ENCODE peak calls at places on chromosomes 7 and 10, in six cellular contexts. One of them, this sample, is unnamed.

GRCh38 chr7:17301491-17302101 is 3.1 kb downstream of the AHR start:
- DNase-seq in lung: peak; percentile 39
- DNase-seq in cardiac muscle cell: peak; percentile 62
- DNase-seq in lower lobe of right lung: no peak
- DNase-seq in GM23338: peak; percentile 62
- DNase-seq in AG04450: no peak
- DNase-seq in this sample: no peak

GRCh38 chr10:5040781-5041470 is 37.3 kb upstream of the AKR1C2 start:
- DNase-seq in lung: no peak
- DNase-seq in cardiac muscle cell: no peak
- DNase-seq in lower lobe of right lung: no peak
- DNase-seq in GM23338: no peak
- DNase-seq in AG04450: no peak
- DNase-seq in this sample: no peak

GRCh38 chr10:77983384-77984341 is 45.7 kb downstream of the POLR3A start:
- DNase-seq in lung: no peak
- DNase-seq in cardiac muscle cell: peak; percentile 62
- DNase-seq in lower lobe of right lung: no peak
- DNase-seq in GM23338: no peak
- DNase-seq in AG04450: peak; percentile 8
- DNase-seq in this sample: no peak

GRCh38 chr7:81715984-81716588 is 53.8 kb downstream of the HGF start:
- DNase-seq in lung: no peak
- DNase-seq in cardiac muscle cell: peak; percentile 52
- DNase-seq in lower lobe of right lung: no peak
- DNase-seq in GM23338: peak; percentile 15
- DNase-seq in AG04450: no peak
- DNase-seq in this sample: no peak

GRCh38 chr7:78018541-78019456 is 220.2 kb downstream of the PHTF2 start:
- DNase-seq in lung: no peak
- DNase-seq in cardiac muscle cell: peak; percentile 68
- DNase-seq in lower lobe of right lung: peak; percentile 51
- DNase-seq in GM23338: peak; percentile 37
- DNase-seq in AG04450: no peak
- DNase-seq in this sample: no peak

GRCh38 chr7:50799873-50800272 is 17.2 kb upstream of the GRB10 start:
- DNase-seq in lung: no peak
- DNase-seq in cardiac muscle cell: no peak
- DNase-seq in lower lobe of right lung: no peak
- DNase-seq in GM23338: no peak
- DNase-seq in AG04450: no peak
- DNase-seq in this sample: no peak

GRCh38 chr7:109772161-109772560 is 1202.5 kb downstream of the DNAJB9 start:
- DNase-seq in lung: no peak
- DNase-seq in cardiac muscle cell: no peak
- DNase-seq in lower lobe of right lung: no peak
- DNase-seq in GM23338: no peak
- DNase-seq in AG04450: no peak
- DNase-seq in this sample: no peak

GRCh38 chr10:113007343-113007771 is 57.3 kb downstream of the TCF7L2 start:
- DNase-seq in lung: no peak
- DNase-seq in cardiac muscle cell: no peak
- DNase-seq in lower lobe of right lung: no peak
- DNase-seq in GM23338: no peak
- DNase-seq in AG04450: no peak
- DNase-seq in this sample: no peak

GRCh38 chr7:71752171-71752935 is 620.4 kb downstream of the GALNT17 start:
- DNase-seq in lung: peak; percentile 36
- DNase-seq in cardiac muscle cell: peak; percentile 43
- DNase-seq in lower lobe of right lung: peak; percentile 63
- DNase-seq in GM23338: peak; percentile 91
- DNase-seq in AG04450: no peak
- DNase-seq in this sample: no peak

GRCh38 chr7:124201768-124202349 is 169.0 kb upstream of the TMEM229A start:
- DNase-seq in lung: no peak
- DNase-seq in cardiac muscle cell: peak; percentile 4
- DNase-seq in lower lobe of right lung: no peak
- DNase-seq in GM23338: no peak
- DNase-seq in AG04450: no peak
- DNase-seq in this sample: no peak

GRCh38 chr7:72674394-72674793 is 153.6 kb downstream of the TYW1B start:
- DNase-seq in lung: no peak
- DNase-seq in cardiac muscle cell: no peak
- DNase-seq in lower lobe of right lung: no peak
- DNase-seq in GM23338: no peak
- DNase-seq in AG04450: no peak
- DNase-seq in this sample: no peak

GRCh38 chr10:65811931-65812525 is 1113.8 kb upstream of the LRRTM3 start:
- DNase-seq in lung: no peak
- DNase-seq in cardiac muscle cell: no peak
- DNase-seq in lower lobe of right lung: peak; percentile 39
- DNase-seq in GM23338: no peak
- DNase-seq in AG04450: no peak
- DNase-seq in this sample: peak; percentile 84

GRCh38 chr7:158432369-158433270 is 155.0 kb downstream of the PTPRN2 start:
- DNase-seq in lung: peak; percentile 72
- DNase-seq in cardiac muscle cell: peak; percentile 49
- DNase-seq in lower lobe of right lung: peak; percentile 68
- DNase-seq in GM23338: no peak
- DNase-seq in AG04450: no peak
- DNase-seq in this sample: peak; percentile 48

DNA sequence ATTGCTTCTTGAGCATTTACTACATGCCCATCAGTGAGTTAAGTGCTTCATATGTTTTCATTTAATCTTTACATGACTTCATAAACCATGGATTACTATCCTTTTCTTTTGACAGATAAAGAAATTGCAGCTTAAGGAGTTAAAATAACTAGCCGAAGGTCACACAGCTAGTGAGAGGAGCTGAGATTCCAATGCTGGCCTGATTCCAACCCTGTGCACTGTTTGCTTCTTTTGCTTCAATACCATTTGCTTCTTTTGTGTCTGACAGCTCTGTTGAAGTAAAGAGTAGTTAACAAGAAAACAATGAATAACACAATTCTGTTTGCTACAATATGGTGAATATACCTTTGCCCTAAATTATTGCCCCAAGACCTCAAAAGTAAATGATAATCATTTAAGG is 132.4 kb downstream of the GRM3 start:
- DNase-seq in lung: no peak
- DNase-seq in cardiac muscle cell: no peak
- DNase-seq in lower lobe of right lung: no peak
- DNase-seq in GM23338: no peak
- DNase-seq in AG04450: no peak
- DNase-seq in this sample: no peak
- TF ChIP-seq CTCF in lung: no peak
- TF ChIP-seq CTCF in cardiac muscle cell: no peak
- TF ChIP-seq CTCF in lower lobe of right lung: no peak
- TF ChIP-seq CTCF in GM23338: no peak
- TF ChIP-seq CTCF in AG04450: no peak
- TF ChIP-seq CTCF in this sample: no peak

GRCh38 chr7:131546583-131547111 is 9.8 kb downstream of the PODXL start:
- DNase-seq in lung: no peak
- DNase-seq in cardiac muscle cell: no peak
- DNase-seq in lower lobe of right lung: no peak
- DNase-seq in GM23338: peak; percentile 95
- DNase-seq in AG04450: no peak
- DNase-seq in this sample: peak; percentile 67
- TF ChIP-seq CTCF in lung: peak; percentile 38
- TF ChIP-seq CTCF in cardiac muscle cell: peak; percentile 72
- TF ChIP-seq CTCF in lower lobe of right lung: peak; percentile 55
- TF ChIP-seq CTCF in GM23338: peak; percentile 100
- TF ChIP-seq CTCF in AG04450: peak; percentile 63
- TF ChIP-seq CTCF in this sample: peak; percentile 80

DNA sequence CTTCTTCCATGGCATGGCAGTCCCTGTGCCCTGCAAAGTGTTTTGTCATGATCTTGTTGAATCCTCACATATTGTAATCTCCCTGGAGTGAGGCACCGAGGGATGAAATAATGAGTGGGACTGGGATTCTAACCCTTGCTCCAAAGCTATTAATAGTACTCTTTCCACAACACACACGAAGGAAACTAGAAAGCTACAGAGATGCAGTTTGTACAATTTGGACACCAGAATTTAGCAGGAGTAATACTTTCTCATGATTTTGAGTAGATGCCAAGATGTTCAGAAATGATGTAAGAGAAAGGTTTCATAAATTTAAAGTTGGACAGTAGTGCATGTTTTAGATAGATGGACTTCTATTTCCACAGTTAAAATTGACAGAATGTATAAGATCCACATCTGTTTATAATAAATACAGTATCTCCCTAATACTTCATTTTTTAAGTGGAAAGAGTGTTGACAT is 46.4 kb downstream of the PRR15 start:
- DNase-seq in lung: no peak
- DNase-seq in cardiac muscle cell: peak; percentile 22
- DNase-seq in lower lobe of right lung: no peak
- DNase-seq in GM23338: no peak
- DNase-seq in AG04450: no peak
- DNase-seq in this sample: no peak
- TF ChIP-seq CTCF in lung: no peak
- TF ChIP-seq CTCF in cardiac muscle cell: no peak
- TF ChIP-seq CTCF in lower lobe of right lung: no peak
- TF ChIP-seq CTCF in GM23338: no peak
- TF ChIP-seq CTCF in AG04450: no peak
- TF ChIP-seq CTCF in this sample: peak; percentile 54

GRCh38 chr10:84139126-84140035 is at the start of gene GHITM:
- DNase-seq in lung: peak; percentile 99
- DNase-seq in cardiac muscle cell: peak; percentile 99
- DNase-seq in lower lobe of right lung: peak; percentile 99
- DNase-seq in GM23338: peak; percentile 99
- DNase-seq in AG04450: peak; percentile 96
- DNase-seq in this sample: peak; percentile 99
- TF ChIP-seq CTCF in lung: peak; percentile 18
- TF ChIP-seq CTCF in cardiac muscle cell: peak; percentile 37
- TF ChIP-seq CTCF in lower lobe of right lung: peak; percentile 43
- TF ChIP-seq CTCF in GM23338: no peak
- TF ChIP-seq CTCF in AG04450: peak; percentile 43
- TF ChIP-seq CTCF in this sample: peak; percentile 66

GRCh38 chr7:26550492-26550891 is 258.8 kb downstream of the SNX10 start:
- DNase-seq in lung: no peak
- DNase-seq in cardiac muscle cell: no peak
- DNase-seq in lower lobe of right lung: no peak
- DNase-seq in GM23338: no peak
- DNase-seq in AG04450: no peak
- DNase-seq in this sample: no peak

GRCh38 chr7:26547156-26547555 is 255.5 kb downstream of the SNX10 start:
- DNase-seq in lung: no peak
- DNase-seq in cardiac muscle cell: no peak
- DNase-seq in lower lobe of right lung: no peak
- DNase-seq in GM23338: no peak
- DNase-seq in AG04450: no peak
- DNase-seq in this sample: no peak

GRCh38 chr7:26553128-26553527 is 261.5 kb downstream of the SNX10 start:
- DNase-seq in lung: no peak
- DNase-seq in cardiac muscle cell: no peak
- DNase-seq in lower lobe of right lung: no peak
- DNase-seq in GM23338: no peak
- DNase-seq in AG04450: no peak
- DNase-seq in this sample: no peak

GRCh38 chr7:26551740-26552139 is 260.1 kb downstream of the SNX10 start:
- DNase-seq in lung: no peak
- DNase-seq in cardiac muscle cell: no peak
- DNase-seq in lower lobe of right lung: no peak
- DNase-seq in GM23338: no peak
- DNase-seq in AG04450: no peak
- DNase-seq in this sample: no peak

GRCh38 chr7:26549281-26549943 is 257.8 kb downstream of the SNX10 start:
- DNase-seq in lung: no peak
- DNase-seq in cardiac muscle cell: no peak
- DNase-seq in lower lobe of right lung: no peak
- DNase-seq in GM23338: no peak
- DNase-seq in AG04450: no peak
- DNase-seq in this sample: no peak
- TF ChIP-seq CTCF in lung: no peak
- TF ChIP-seq CTCF in cardiac muscle cell: no peak
- TF ChIP-seq CTCF in lower lobe of right lung: no peak
- TF ChIP-seq CTCF in GM23338: no peak
- TF ChIP-seq CTCF in AG04450: no peak
- TF ChIP-seq CTCF in this sample: no peak

This sample was measured in chondrocyte.